ENCODE peak calls at places on chromosome 14, in seven cellular contexts. Y is H1, E is mesendoderm, N is IMR-90, C is neuronal stem cell, O is trophoblast cell, P is H9. H is an unnamed sample.

GRCh38 chr14:93086441-93087055 is 29.2 kb downstream of the ITPK1 start:
- DNase-seq in Y (no peak), E (peak), N (no peak), C (no peak), O (no peak), P (no peak), H (no peak)

GRCh38 chr14:92653162-92653651 is 95.2 kb downstream of the LGMN start:
- DNase-seq in Y (no peak), E (no peak), N (no peak), C (no peak), O (no peak), P (no peak), H (no peak)

GRCh38 chr14:106551265-106551664 is 1024.9 kb downstream of the TMEM121 start:
- DNase-seq in Y (no peak), E (no peak), N (no peak), C (no peak), O (no peak), P (no peak), H (no peak)

GRCh38 chr14:30443368-30444007 is 115.5 kb upstream of the G2E3 start:
- DNase-seq in Y (no peak), E (peak), N (peak), C (peak), O (peak), P (no peak), H (peak)

GRCh38 chr14:52025310-52025709 is 36.0 kb downstream of the RTRAF start:
- DNase-seq in Y (no peak), E (no peak), N (peak), C (no peak), O (no peak), P (no peak), H (peak)

GRCh38 chr14:24246765-24247212 is 4.4 kb upstream of the TINF2 start:
- DNase-seq in Y (no peak), E (no peak), N (peak), C (no peak), O (no peak), P (no peak), H (peak)

GRCh38 chr14:95240859-95241813 is 78.6 kb downstream of the CLMN start:
- DNase-seq in Y (no peak), E (no peak), N (no peak), C (no peak), O (no peak), P (no peak), H (no peak)

GRCh38 chr14:106276326-106277267 is 750.2 kb downstream of the TMEM121 start:
- DNase-seq in Y (no peak), E (no peak), N (no peak), C (no peak), O (no peak), P (no peak), H (no peak)

GRCh38 chr14:37969511-37969979 is 238.2 kb upstream of the SSTR1 start:
- DNase-seq in Y (no peak), E (no peak), N (no peak), C (no peak), O (no peak), P (no peak), H (no peak)

GRCh38 chr14:58639842-58640484 is 2.2 kb downstream of the DACT1 start:
- DNase-seq in Y (no peak), E (peak), N (peak), C (peak), O (peak), P (no peak), H (peak)

DNA sequence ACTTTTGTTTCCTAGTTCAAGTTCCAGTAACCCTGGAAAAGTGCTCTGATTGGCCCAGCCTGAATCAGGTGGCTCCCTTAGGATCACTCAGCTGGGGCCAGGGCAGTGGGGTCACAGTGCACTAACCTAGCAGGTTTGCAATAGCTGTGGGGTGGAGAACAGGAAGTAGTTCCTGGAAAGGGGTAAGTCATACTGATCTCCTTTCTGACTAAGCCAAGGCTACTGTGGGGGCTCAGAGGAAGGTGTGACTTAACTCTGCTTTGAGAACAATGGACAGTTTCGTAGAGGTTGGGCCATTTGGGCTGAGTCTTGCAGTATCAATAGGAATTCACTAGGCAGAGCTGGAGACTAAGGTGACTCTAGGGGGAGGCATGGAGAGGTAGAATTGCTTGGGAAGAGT is 89.4 kb downstream of the KIF26A start:
- DNase-seq in Y (no peak), E (peak), N (no peak), C (no peak), O (no peak), P (no peak), H (no peak)
- H3K9ac ChIP-seq in Y (no peak), E (no peak), N (no peak), C (no peak), O (no peak), P (no peak), H (no peak)

DNA sequence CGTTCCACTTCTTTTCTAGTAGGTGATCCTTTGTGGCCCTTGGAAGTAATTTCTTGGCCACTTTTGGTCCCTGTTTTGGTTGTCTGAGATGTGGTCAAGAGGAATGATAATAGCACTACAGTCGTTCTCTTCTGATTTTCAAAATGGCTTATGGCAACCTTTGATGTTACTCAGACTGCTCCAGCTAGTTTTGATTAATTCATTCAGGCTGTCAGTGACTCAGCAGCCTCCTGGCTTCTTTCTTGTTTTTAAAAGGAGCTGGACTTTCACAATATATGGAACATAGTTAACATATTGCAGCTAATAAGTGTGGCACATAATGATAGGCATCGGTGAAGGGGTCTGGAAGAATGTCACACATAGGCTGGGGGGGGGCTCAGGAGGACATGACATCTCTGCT is 47.3 kb downstream of the WDR20 start:
- DNase-seq in Y (no peak), E (no peak), N (peak), C (no peak), O (peak), P (no peak), H (peak)
- H3K4ac ChIP-seq in Y (no peak), E (no peak), N (peak), C (no peak), O (peak), P (no peak), H (no peak)

GRCh38 chr14:54562334-54562733 is 4.6 kb upstream of the SAMD4A start:
- DNase-seq in Y (no peak), E (no peak), N (peak), C (no peak), O (no peak), P (no peak), H (peak)
- H3K9ac ChIP-seq in Y (no peak), E (no peak), N (peak), C (no peak), O (no peak), P (no peak), H (peak)

GRCh38 chr14:60233251-60233650 is 15.8 kb upstream of the PPM1A start:
- DNase-seq in Y (no peak), E (no peak), N (peak), C (no peak), O (no peak), P (no peak), H (peak)

GRCh38 chr14:60229614-60230013 is 19.4 kb upstream of the PPM1A start:
- DNase-seq in Y (no peak), E (no peak), N (no peak), C (no peak), O (no peak), P (no peak), H (no peak)

GRCh38 chr14:60233891-60234290 is 15.1 kb upstream of the PPM1A start:
- DNase-seq in Y (no peak), E (no peak), N (no peak), C (no peak), O (no peak), P (no peak), H (no peak)

GRCh38 chr14:60235440-60235839 is 13.6 kb upstream of the PPM1A start:
- DNase-seq in Y (no peak), E (no peak), N (no peak), C (no peak), O (no peak), P (no peak), H (no peak)

DNA sequence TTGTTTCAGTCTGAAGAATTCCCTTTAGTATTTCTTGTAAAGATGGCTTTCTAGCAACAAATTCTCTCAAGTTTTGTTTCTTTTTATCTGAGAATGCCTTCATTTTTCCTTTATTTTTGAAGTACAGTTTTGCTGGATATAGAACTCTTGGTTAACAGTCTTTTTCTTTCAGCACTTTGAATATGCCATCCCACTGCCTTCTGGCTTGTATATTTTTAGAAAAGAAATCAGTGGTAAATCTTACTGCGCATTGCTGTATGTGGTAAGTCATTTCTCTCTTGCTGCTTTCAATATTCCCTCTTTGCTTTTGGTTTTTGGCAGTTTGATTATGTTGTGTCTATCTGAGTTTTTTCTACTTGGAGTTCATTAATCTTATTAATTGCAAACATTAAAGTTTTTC is 16.8 kb upstream of the PPM1A start:
- DNase-seq in Y (no peak), E (no peak), N (no peak), C (no peak), O (no peak), P (no peak), H (no peak)
- H3K4ac ChIP-seq in Y (no peak), E (no peak), N (no peak), C (no peak), O (no peak), P (no peak), H (no peak)

DNA sequence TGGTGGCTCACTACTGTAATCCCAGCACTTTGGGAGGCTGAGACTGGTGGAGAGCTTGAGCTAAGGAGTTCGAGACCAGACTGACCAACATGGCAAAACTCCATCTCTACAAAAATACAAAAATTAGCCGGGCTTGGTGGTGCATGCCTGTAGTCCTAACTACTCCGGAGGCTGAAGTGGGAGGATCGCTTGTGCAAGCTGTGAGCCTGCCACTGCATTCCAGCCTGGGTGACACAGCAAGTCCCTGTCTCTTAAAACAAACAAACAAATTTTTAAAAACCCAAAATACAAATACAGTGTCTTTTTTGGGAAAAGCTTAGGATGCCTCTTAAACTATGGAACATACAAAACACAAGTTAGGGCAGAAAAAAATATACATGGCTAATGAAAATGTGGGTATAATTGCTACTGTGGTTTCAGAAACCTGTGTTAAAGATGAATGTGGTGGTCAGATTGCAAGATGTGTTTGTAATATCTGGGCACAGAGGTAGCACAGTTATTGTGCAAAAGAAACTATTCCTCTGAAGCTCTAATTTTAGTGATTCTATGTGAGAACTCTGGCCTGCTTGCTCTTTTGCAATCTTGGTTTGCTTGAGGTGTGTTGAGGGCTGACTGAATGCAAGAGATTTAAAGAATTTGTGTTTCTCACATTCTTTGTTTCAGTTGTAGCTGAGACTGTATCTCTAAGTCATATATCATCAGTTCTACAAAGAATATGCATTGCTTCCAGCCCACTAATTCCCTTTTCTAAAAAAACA is 3.9 kb upstream of the HSPA2 start:
- DNase-seq in Y (no peak), E (peak), N (peak), C (no peak), O (peak), P (no peak), H (peak)
- H3K9ac ChIP-seq in Y (no peak), E (no peak), N (no peak), C (no peak), O (no peak), P (no peak), H (no peak)

DNA sequence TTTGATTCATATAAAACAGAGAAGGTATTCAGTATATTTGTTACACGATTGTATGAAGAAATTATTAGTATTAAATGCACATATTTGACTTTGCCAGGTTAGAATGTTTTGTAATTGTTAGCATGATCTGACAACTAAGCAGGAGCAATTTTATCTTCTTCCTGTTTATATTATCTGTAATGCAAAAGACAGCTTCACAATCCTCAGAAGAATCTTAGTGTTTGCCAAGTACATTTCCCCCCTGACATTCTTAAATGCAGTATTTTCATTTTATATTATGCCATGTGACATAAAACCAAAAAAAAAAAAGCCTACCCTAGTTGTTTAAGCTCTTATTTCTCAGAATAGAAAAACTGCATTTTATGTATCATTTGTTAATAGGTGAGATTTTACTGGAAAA is 469.4 kb downstream of the FOXG1 start:
- DNase-seq in Y (no peak), E (no peak), N (peak), C (no peak), O (no peak), P (no peak), H (peak)
- H3K4ac ChIP-seq in Y (no peak), E (no peak), N (no peak), C (no peak), O (no peak), P (no peak), H (no peak)

GRCh38 chr14:100296106-100296651 is 10.1 kb downstream of the SLC25A29 start:
- DNase-seq in Y (no peak), E (no peak), N (no peak), C (no peak), O (no peak), P (no peak), H (no peak)
- H3K9ac ChIP-seq in Y (no peak), E (no peak), N (no peak), C (no peak), O (no peak), P (no peak), H (no peak)

GRCh38 chr14:103472939-103473338 is 49.7 kb downstream of the CKB start:
- DNase-seq in Y (no peak), E (no peak), N (no peak), C (no peak), O (peak), P (no peak), H (no peak)
- H3K4ac ChIP-seq in Y (no peak), E (no peak), N (no peak), C (no peak), O (no peak), P (no peak), H (no peak)

GRCh38 chr14:75011356-75012097 is 8.8 kb downstream of the EIF2B2 start:
- DNase-seq in Y (no peak), E (no peak), N (peak), C (no peak), O (peak), P (no peak), H (peak)
- H3K9ac ChIP-seq in Y (no peak), E (no peak), N (peak), C (no peak), O (no peak), P (no peak), H (peak)

H was measured in mesenchymal stem cell.